ENCODE peak calls at places on chromosome 13, in seven cellular contexts. One of them, this sample, is unnamed.

GRCh38 chr13:49540552-49540951 is 44.8 kb downstream of the PHF11 start:
- DNase-seq in amniotic epithelial cell: peak
- DNase-seq in EL: no peak
- DNase-seq in A172: no peak
- DNase-seq in fibroblast of pulmonary artery: peak
- DNase-seq in ELR: peak
- DNase-seq in kidney glomerular epithelial cell: peak
- DNase-seq in this sample: no peak

GRCh38 chr13:59422646-59423045 is 741.1 kb downstream of the DIAPH3 start:
- DNase-seq in ELR: no peak
- DNase-seq in amniotic epithelial cell: no peak
- DNase-seq in A172: no peak
- DNase-seq in fibroblast of pulmonary artery: no peak
- DNase-seq in kidney glomerular epithelial cell: no peak
- DNase-seq in EL: peak
- DNase-seq in this sample: no peak

GRCh38 chr13:36850790-36851438 is 31.9 kb downstream of the RFXAP start:
- DNase-seq in A172: no peak
- DNase-seq in kidney glomerular epithelial cell: no peak
- DNase-seq in fibroblast of pulmonary artery: peak
- DNase-seq in ELR: peak
- DNase-seq in amniotic epithelial cell: peak
- DNase-seq in EL: peak
- DNase-seq in this sample: peak

GRCh38 chr13:51797664-51798488 is 6.1 kb downstream of the DHRS12 start:
- DNase-seq in kidney glomerular epithelial cell: peak
- DNase-seq in EL: peak
- DNase-seq in amniotic epithelial cell: peak
- DNase-seq in ELR: peak
- DNase-seq in fibroblast of pulmonary artery: peak
- DNase-seq in A172: peak
- DNase-seq in this sample: peak

GRCh38 chr13:113448885-113449692 is 4.2 kb downstream of the ADPRHL1 start:
- DNase-seq in kidney glomerular epithelial cell: no peak
- DNase-seq in A172: no peak
- DNase-seq in fibroblast of pulmonary artery: no peak
- DNase-seq in EL: no peak
- DNase-seq in amniotic epithelial cell: no peak
- DNase-seq in ELR: no peak
- DNase-seq in this sample: peak

GRCh38 chr13:27040826-27041108 is 130.8 kb downstream of the USP12 start:
- DNase-seq in EL: no peak
- DNase-seq in ELR: no peak
- DNase-seq in amniotic epithelial cell: no peak
- DNase-seq in kidney glomerular epithelial cell: no peak
- DNase-seq in A172: no peak
- DNase-seq in fibroblast of pulmonary artery: no peak
- DNase-seq in this sample: no peak

GRCh38 chr13:99190147-99190985 is 10.3 kb upstream of the UBAC2 start:
- DNase-seq in ELR: no peak
- DNase-seq in fibroblast of pulmonary artery: no peak
- DNase-seq in kidney glomerular epithelial cell: no peak
- DNase-seq in EL: no peak
- DNase-seq in A172: no peak
- DNase-seq in amniotic epithelial cell: no peak
- DNase-seq in this sample: no peak

GRCh38 chr13:98133949-98134348 is 8.9 kb upstream of the FARP1 start:
- DNase-seq in fibroblast of pulmonary artery: no peak
- DNase-seq in A172: no peak
- DNase-seq in EL: no peak
- DNase-seq in ELR: no peak
- DNase-seq in amniotic epithelial cell: no peak
- DNase-seq in kidney glomerular epithelial cell: no peak
- DNase-seq in this sample: no peak

GRCh38 chr13:49134305-49134704 is 85.8 kb upstream of the MLNR start:
- DNase-seq in kidney glomerular epithelial cell: no peak
- DNase-seq in A172: no peak
- DNase-seq in fibroblast of pulmonary artery: no peak
- DNase-seq in ELR: no peak
- DNase-seq in EL: no peak
- DNase-seq in amniotic epithelial cell: no peak
- DNase-seq in this sample: no peak

GRCh38 chr13:112793545-112794445 is 104.0 kb downstream of the ATP11A start:
- DNase-seq in fibroblast of pulmonary artery: no peak
- DNase-seq in amniotic epithelial cell: no peak
- DNase-seq in EL: no peak
- DNase-seq in A172: no peak
- DNase-seq in kidney glomerular epithelial cell: no peak
- DNase-seq in ELR: no peak
- DNase-seq in this sample: no peak

GRCh38 chr13:111248822-111249221 is 71.6 kb upstream of the TEX29 start:
- DNase-seq in A172: no peak
- DNase-seq in EL: no peak
- DNase-seq in amniotic epithelial cell: no peak
- DNase-seq in fibroblast of pulmonary artery: no peak
- DNase-seq in ELR: no peak
- DNase-seq in kidney glomerular epithelial cell: no peak
- DNase-seq in this sample: peak

GRCh38 chr13:77810430-77810829 is 108.2 kb downstream of the EDNRB start:
- DNase-seq in kidney glomerular epithelial cell: no peak
- DNase-seq in EL: peak
- DNase-seq in fibroblast of pulmonary artery: peak
- DNase-seq in ELR: peak
- DNase-seq in amniotic epithelial cell: no peak
- DNase-seq in A172: peak
- DNase-seq in this sample: peak

GRCh38 chr13:93867481-93867880 is 612.0 kb downstream of the DCT start:
- DNase-seq in A172: no peak
- DNase-seq in fibroblast of pulmonary artery: no peak
- DNase-seq in EL: peak
- DNase-seq in kidney glomerular epithelial cell: peak
- DNase-seq in ELR: peak
- DNase-seq in amniotic epithelial cell: peak
- DNase-seq in this sample: no peak

GRCh38 chr13:81104316-81104715 is 763.4 kb upstream of the SPRY2 start:
- DNase-seq in A172: no peak
- DNase-seq in amniotic epithelial cell: no peak
- DNase-seq in fibroblast of pulmonary artery: no peak
- DNase-seq in ELR: no peak
- DNase-seq in kidney glomerular epithelial cell: no peak
- DNase-seq in EL: no peak
- DNase-seq in this sample: no peak

GRCh38 chr13:63184693-63185092 is 1769.0 kb upstream of the PCDH20 start:
- DNase-seq in A172: peak
- DNase-seq in amniotic epithelial cell: peak
- DNase-seq in fibroblast of pulmonary artery: peak
- DNase-seq in kidney glomerular epithelial cell: peak
- DNase-seq in EL: peak
- DNase-seq in ELR: peak
- DNase-seq in this sample: peak

GRCh38 chr13:71525004-71525403 is 342.0 kb downstream of the DACH1 start:
- DNase-seq in EL: no peak
- DNase-seq in A172: no peak
- DNase-seq in ELR: peak
- DNase-seq in fibroblast of pulmonary artery: no peak
- DNase-seq in amniotic epithelial cell: no peak
- DNase-seq in kidney glomerular epithelial cell: no peak
- DNase-seq in this sample: no peak

GRCh38 chr13:27470042-27470830 is 19.9 kb upstream of the MTIF3 start:
- DNase-seq in EL: no peak
- DNase-seq in ELR: no peak
- DNase-seq in kidney glomerular epithelial cell: no peak
- DNase-seq in fibroblast of pulmonary artery: no peak
- DNase-seq in A172: no peak
- DNase-seq in amniotic epithelial cell: no peak
- DNase-seq in this sample: no peak

GRCh38 chr13:51291341-51291740 is 48.1 kb upstream of the SERPINE3 start:
- DNase-seq in fibroblast of pulmonary artery: no peak
- DNase-seq in EL: no peak
- DNase-seq in ELR: no peak
- DNase-seq in amniotic epithelial cell: peak
- DNase-seq in A172: peak
- DNase-seq in kidney glomerular epithelial cell: no peak
- DNase-seq in this sample: peak

GRCh38 chr13:79085021-79085420 is 321.0 kb downstream of the RBM26 start:
- DNase-seq in amniotic epithelial cell: no peak
- DNase-seq in ELR: no peak
- DNase-seq in fibroblast of pulmonary artery: no peak
- DNase-seq in A172: no peak
- DNase-seq in EL: no peak
- DNase-seq in kidney glomerular epithelial cell: no peak
- DNase-seq in this sample: peak

GRCh38 chr13:42174344-42175162 is 97.4 kb upstream of the AKAP11 start:
- DNase-seq in fibroblast of pulmonary artery: peak
- DNase-seq in amniotic epithelial cell: peak
- DNase-seq in kidney glomerular epithelial cell: no peak
- DNase-seq in EL: peak
- DNase-seq in A172: peak
- DNase-seq in ELR: peak
- DNase-seq in this sample: no peak

GRCh38 chr13:109394311-109394988 is 391.9 kb downstream of the IRS2 start:
- DNase-seq in fibroblast of pulmonary artery: no peak
- DNase-seq in amniotic epithelial cell: peak
- DNase-seq in ELR: peak
- DNase-seq in EL: peak
- DNase-seq in kidney glomerular epithelial cell: no peak
- DNase-seq in A172: no peak
- DNase-seq in this sample: no peak

GRCh38 chr13:109900723-109901122 is 114.3 kb upstream of the IRS2 start:
- DNase-seq in EL: no peak
- DNase-seq in kidney glomerular epithelial cell: no peak
- DNase-seq in A172: no peak
- DNase-seq in amniotic epithelial cell: no peak
- DNase-seq in ELR: no peak
- DNase-seq in fibroblast of pulmonary artery: no peak
- DNase-seq in this sample: no peak

This sample was measured in NCI-H69.